ENCODE peak calls at places on chromosomes 4 and X, in four cellular contexts. E is ACHN, G is HT-29, O is lung microvascular endothelial cell. V is an unnamed sample.

GRCh38 chr4:148694702-148695101 is 252.5 kb upstream of the NR3C2 start:
- DNase-seq in E (no peak), O (no peak), G (no peak), V (no peak)

GRCh38 chr4:17817027-17817426 is 6.2 kb downstream of the NCAPG start:
- DNase-seq in G (peak), O (peak), E (peak), V (peak)

GRCh38 chr4:150573534-150573933 is 8.4 kb upstream of the MAB21L2 start:
- DNase-seq in O (peak), G (no peak), E (no peak), V (no peak)

GRCh38 chrX:39665830-39666518 is 431.8 kb downstream of the BCOR start:
- DNase-seq in E (peak), O (peak), G (no peak), V (no peak)

GRCh38 chr4:168440442-168441264 is 39.6 kb downstream of the DDX60L start:
- DNase-seq in O (peak), G (peak), E (peak), V (no peak)

GRCh38 chrX:78643106-78643505 is 16.0 kb downstream of the RTL3 start:
- DNase-seq in E (no peak), G (no peak), O (no peak), V (no peak)

GRCh38 chr4:136651278-136651667 is 881.0 kb downstream of the PCDH18 start:
- DNase-seq in E (no peak), O (no peak), G (no peak), V (no peak)

GRCh38 chrX:71439898-71440297 is 73.7 kb downstream of the TAF1 start:
- DNase-seq in O (no peak), E (no peak), G (no peak), V (no peak)

GRCh38 chr4:1370321-1371124 is 23.5 kb downstream of the UVSSA start:
- DNase-seq in G (no peak), O (no peak), E (no peak), V (no peak)

GRCh38 chrX:10045327-10046000 is 78.3 kb downstream of the CLDN34 start:
- DNase-seq in E (no peak), G (no peak), O (peak), V (no peak)

GRCh38 chr4:119135721-119136121 is at the start of gene MYOZ2:
- DNase-seq in E (no peak), O (peak), G (no peak), V (no peak)

GRCh38 chr4:41814565-41814964 is 66.0 kb upstream of the PHOX2B start:
- DNase-seq in O (no peak), E (peak), G (no peak), V (no peak)

GRCh38 chr4:113623274-113623894 is 138.2 kb downstream of the CAMK2D start:
- DNase-seq in O (no peak), E (no peak), G (no peak), V (no peak)

GRCh38 chr4:185192059-185192458 is 11.7 kb downstream of the CFAP97 start:
- DNase-seq in E (no peak), G (no peak), O (no peak), V (no peak)

GRCh38 chr4:1541449-1542225 is 135.4 kb upstream of the NKX1-1 start:
- DNase-seq in G (no peak), O (no peak), E (no peak), V (no peak)

GRCh38 chrX:86197815-86198214 is 49.6 kb downstream of the DACH2 start:
- DNase-seq in O (no peak), G (no peak), E (no peak), V (no peak)

GRCh38 chr4:37628977-37629609 is 57.1 kb downstream of the RELL1 start:
- DNase-seq in O (peak), E (peak), G (peak), V (no peak)